ENCODE peak calls at places on chromosome 13, in ten cellular contexts. One of them, this sample, is unnamed.

GRCh38 chr13:30787747-30788535 is 52.6 kb downstream of the ALOX5AP start:
- DNase-seq in mucosa of descending colon: no peak
- DNase-seq in sigmoid colon: no peak
- DNase-seq in heart left ventricle: no peak
- DNase-seq in activated B cell treated with CpG ODN at 0.5 μM for 24 hours: no peak
- DNase-seq in type B pancreatic cell: no peak
- DNase-seq in fibroblast of mammary gland: peak
- DNase-seq in heart right ventricle: no peak
- DNase-seq in Calu3: no peak
- DNase-seq in MCF 10A: no peak
- DNase-seq in this sample: no peak

GRCh38 chr13:98327326-98328314 is 150.6 kb upstream of the RNF113B start:
- DNase-seq in mucosa of descending colon: no peak
- DNase-seq in sigmoid colon: no peak
- DNase-seq in heart left ventricle: no peak
- DNase-seq in activated B cell treated with CpG ODN at 0.5 μM for 24 hours: no peak
- DNase-seq in type B pancreatic cell: no peak
- DNase-seq in fibroblast of mammary gland: peak
- DNase-seq in heart right ventricle: no peak
- DNase-seq in Calu3: no peak
- DNase-seq in MCF 10A: peak
- DNase-seq in this sample: no peak

GRCh38 chr13:62432295-62432694 is 1016.6 kb upstream of the PCDH20 start:
- DNase-seq in mucosa of descending colon: no peak
- DNase-seq in sigmoid colon: no peak
- DNase-seq in heart left ventricle: no peak
- DNase-seq in activated B cell treated with CpG ODN at 0.5 μM for 24 hours: no peak
- DNase-seq in type B pancreatic cell: no peak
- DNase-seq in fibroblast of mammary gland: no peak
- DNase-seq in heart right ventricle: no peak
- DNase-seq in Calu3: no peak
- DNase-seq in MCF 10A: no peak
- DNase-seq in this sample: no peak

GRCh38 chr13:23159205-23159586 is 21.6 kb upstream of the SGCG start:
- DNase-seq in mucosa of descending colon: no peak
- DNase-seq in sigmoid colon: no peak
- DNase-seq in heart left ventricle: no peak
- DNase-seq in activated B cell treated with CpG ODN at 0.5 μM for 24 hours: no peak
- DNase-seq in type B pancreatic cell: no peak
- DNase-seq in fibroblast of mammary gland: peak
- DNase-seq in heart right ventricle: peak
- DNase-seq in Calu3: peak
- DNase-seq in MCF 10A: peak
- DNase-seq in this sample: peak

GRCh38 chr13:99651016-99651415 is 149.7 kb downstream of the TM9SF2 start:
- DNase-seq in mucosa of descending colon: no peak
- DNase-seq in sigmoid colon: no peak
- DNase-seq in heart left ventricle: no peak
- DNase-seq in activated B cell treated with CpG ODN at 0.5 μM for 24 hours: no peak
- DNase-seq in type B pancreatic cell: no peak
- DNase-seq in fibroblast of mammary gland: no peak
- DNase-seq in heart right ventricle: no peak
- DNase-seq in Calu3: no peak
- DNase-seq in MCF 10A: no peak
- DNase-seq in this sample: no peak

GRCh38 chr13:114110091-114110829 is 22.2 kb downstream of the RASA3 start:
- DNase-seq in mucosa of descending colon: peak
- DNase-seq in sigmoid colon: peak
- DNase-seq in heart left ventricle: peak
- DNase-seq in activated B cell treated with CpG ODN at 0.5 μM for 24 hours: peak
- DNase-seq in type B pancreatic cell: no peak
- DNase-seq in fibroblast of mammary gland: peak
- DNase-seq in heart right ventricle: no peak
- DNase-seq in Calu3: no peak
- DNase-seq in MCF 10A: no peak
- DNase-seq in this sample: peak

GRCh38 chr13:78742659-78743058 is 83.7 kb upstream of the OBI1 start:
- DNase-seq in mucosa of descending colon: no peak
- DNase-seq in sigmoid colon: no peak
- DNase-seq in heart left ventricle: no peak
- DNase-seq in activated B cell treated with CpG ODN at 0.5 μM for 24 hours: no peak
- DNase-seq in type B pancreatic cell: no peak
- DNase-seq in fibroblast of mammary gland: no peak
- DNase-seq in heart right ventricle: no peak
- DNase-seq in Calu3: no peak
- DNase-seq in MCF 10A: no peak
- DNase-seq in this sample: no peak

GRCh38 chr13:20378721-20379120 is 146.6 kb upstream of the GJB6 start:
- DNase-seq in mucosa of descending colon: no peak
- DNase-seq in sigmoid colon: no peak
- DNase-seq in heart left ventricle: no peak
- DNase-seq in activated B cell treated with CpG ODN at 0.5 μM for 24 hours: no peak
- DNase-seq in type B pancreatic cell: no peak
- DNase-seq in fibroblast of mammary gland: no peak
- DNase-seq in heart right ventricle: no peak
- DNase-seq in Calu3: no peak
- DNase-seq in MCF 10A: no peak
- DNase-seq in this sample: no peak

GRCh38 chr13:88945793-88946192 is 1274.6 kb downstream of the SLITRK5 start:
- DNase-seq in mucosa of descending colon: no peak
- DNase-seq in sigmoid colon: no peak
- DNase-seq in heart left ventricle: no peak
- DNase-seq in activated B cell treated with CpG ODN at 0.5 μM for 24 hours: no peak
- DNase-seq in type B pancreatic cell: no peak
- DNase-seq in fibroblast of mammary gland: no peak
- DNase-seq in heart right ventricle: no peak
- DNase-seq in Calu3: no peak
- DNase-seq in MCF 10A: no peak
- DNase-seq in this sample: no peak

GRCh38 chr13:47859129-47859528 is 141.9 kb downstream of the SUCLA2 start:
- DNase-seq in mucosa of descending colon: no peak
- DNase-seq in sigmoid colon: no peak
- DNase-seq in heart left ventricle: no peak
- DNase-seq in activated B cell treated with CpG ODN at 0.5 μM for 24 hours: no peak
- DNase-seq in type B pancreatic cell: no peak
- DNase-seq in fibroblast of mammary gland: peak
- DNase-seq in heart right ventricle: no peak
- DNase-seq in Calu3: no peak
- DNase-seq in MCF 10A: no peak
- DNase-seq in this sample: no peak

GRCh38 chr13:95588134-95588533 is 35.6 kb downstream of the CLDN10 start:
- DNase-seq in mucosa of descending colon: no peak
- DNase-seq in sigmoid colon: no peak
- DNase-seq in heart left ventricle: no peak
- DNase-seq in activated B cell treated with CpG ODN at 0.5 μM for 24 hours: no peak
- DNase-seq in type B pancreatic cell: no peak
- DNase-seq in fibroblast of mammary gland: no peak
- DNase-seq in heart right ventricle: no peak
- DNase-seq in Calu3: no peak
- DNase-seq in MCF 10A: no peak
- DNase-seq in this sample: no peak

GRCh38 chr13:102657630-102658029 is 37.2 kb downstream of the METTL21C start:
- DNase-seq in mucosa of descending colon: no peak
- DNase-seq in sigmoid colon: no peak
- DNase-seq in heart left ventricle: no peak
- DNase-seq in activated B cell treated with CpG ODN at 0.5 μM for 24 hours: no peak
- DNase-seq in type B pancreatic cell: no peak
- DNase-seq in fibroblast of mammary gland: peak
- DNase-seq in heart right ventricle: no peak
- DNase-seq in Calu3: no peak
- DNase-seq in MCF 10A: no peak
- DNase-seq in this sample: no peak
- TF ChIP-seq CTCF in mucosa of descending colon: no peak
- TF ChIP-seq CTCF in sigmoid colon: no peak
- TF ChIP-seq CTCF in heart left ventricle: no peak
- TF ChIP-seq CTCF in activated B cell treated with CpG ODN at 0.5 μM for 24 hours: no peak
- TF ChIP-seq CTCF in type B pancreatic cell: peak
- TF ChIP-seq CTCF in fibroblast of mammary gland: peak
- TF ChIP-seq CTCF in heart right ventricle: peak
- TF ChIP-seq CTCF in Calu3: no peak
- TF ChIP-seq CTCF in MCF 10A: no peak
- TF ChIP-seq CTCF in this sample: no peak

GRCh38 chr13:103772576-103772975 is 706.4 kb upstream of the SLC10A2 start:
- DNase-seq in mucosa of descending colon: no peak
- DNase-seq in sigmoid colon: no peak
- DNase-seq in heart left ventricle: no peak
- DNase-seq in activated B cell treated with CpG ODN at 0.5 μM for 24 hours: no peak
- DNase-seq in type B pancreatic cell: no peak
- DNase-seq in fibroblast of mammary gland: no peak
- DNase-seq in heart right ventricle: no peak
- DNase-seq in Calu3: no peak
- DNase-seq in MCF 10A: no peak
- DNase-seq in this sample: no peak
- TF ChIP-seq CTCF in mucosa of descending colon: no peak
- TF ChIP-seq CTCF in sigmoid colon: no peak
- TF ChIP-seq CTCF in heart left ventricle: no peak
- TF ChIP-seq CTCF in activated B cell treated with CpG ODN at 0.5 μM for 24 hours: no peak
- TF ChIP-seq CTCF in type B pancreatic cell: peak
- TF ChIP-seq CTCF in fibroblast of mammary gland: no peak
- TF ChIP-seq CTCF in heart right ventricle: no peak
- TF ChIP-seq CTCF in Calu3: no peak
- TF ChIP-seq CTCF in MCF 10A: no peak
- TF ChIP-seq CTCF in this sample: no peak

GRCh38 chr13:22063416-22064124 is 392.7 kb downstream of the FGF9 start:
- DNase-seq in mucosa of descending colon: no peak
- DNase-seq in sigmoid colon: no peak
- DNase-seq in heart left ventricle: no peak
- DNase-seq in activated B cell treated with CpG ODN at 0.5 μM for 24 hours: no peak
- DNase-seq in type B pancreatic cell: no peak
- DNase-seq in fibroblast of mammary gland: no peak
- DNase-seq in heart right ventricle: no peak
- DNase-seq in Calu3: no peak
- DNase-seq in MCF 10A: no peak
- DNase-seq in this sample: no peak

GRCh38 chr13:22062478-22063205 is 391.8 kb downstream of the FGF9 start:
- DNase-seq in mucosa of descending colon: no peak
- DNase-seq in sigmoid colon: no peak
- DNase-seq in heart left ventricle: no peak
- DNase-seq in activated B cell treated with CpG ODN at 0.5 μM for 24 hours: no peak
- DNase-seq in type B pancreatic cell: no peak
- DNase-seq in fibroblast of mammary gland: no peak
- DNase-seq in heart right ventricle: no peak
- DNase-seq in Calu3: no peak
- DNase-seq in MCF 10A: no peak
- DNase-seq in this sample: no peak

GRCh38 chr13:22061806-22062391 is 391.0 kb downstream of the FGF9 start:
- DNase-seq in mucosa of descending colon: no peak
- DNase-seq in sigmoid colon: no peak
- DNase-seq in heart left ventricle: no peak
- DNase-seq in activated B cell treated with CpG ODN at 0.5 μM for 24 hours: no peak
- DNase-seq in type B pancreatic cell: no peak
- DNase-seq in fibroblast of mammary gland: no peak
- DNase-seq in heart right ventricle: no peak
- DNase-seq in Calu3: no peak
- DNase-seq in MCF 10A: no peak
- DNase-seq in this sample: peak

GRCh38 chr13:22060187-22060586 is 389.3 kb downstream of the FGF9 start:
- DNase-seq in mucosa of descending colon: no peak
- DNase-seq in sigmoid colon: no peak
- DNase-seq in heart left ventricle: no peak
- DNase-seq in activated B cell treated with CpG ODN at 0.5 μM for 24 hours: no peak
- DNase-seq in type B pancreatic cell: no peak
- DNase-seq in fibroblast of mammary gland: no peak
- DNase-seq in heart right ventricle: no peak
- DNase-seq in Calu3: no peak
- DNase-seq in MCF 10A: no peak
- DNase-seq in this sample: no peak

GRCh38 chr13:22061371-22061805 is 390.5 kb downstream of the FGF9 start:
- DNase-seq in mucosa of descending colon: no peak
- DNase-seq in sigmoid colon: no peak
- DNase-seq in heart left ventricle: no peak
- DNase-seq in activated B cell treated with CpG ODN at 0.5 μM for 24 hours: peak
- DNase-seq in type B pancreatic cell: no peak
- DNase-seq in fibroblast of mammary gland: no peak
- DNase-seq in heart right ventricle: no peak
- DNase-seq in Calu3: no peak
- DNase-seq in MCF 10A: no peak
- DNase-seq in this sample: peak
- TF ChIP-seq CTCF in mucosa of descending colon: no peak
- TF ChIP-seq CTCF in sigmoid colon: no peak
- TF ChIP-seq CTCF in heart left ventricle: no peak
- TF ChIP-seq CTCF in activated B cell treated with CpG ODN at 0.5 μM for 24 hours: no peak
- TF ChIP-seq CTCF in type B pancreatic cell: no peak
- TF ChIP-seq CTCF in fibroblast of mammary gland: no peak
- TF ChIP-seq CTCF in heart right ventricle: no peak
- TF ChIP-seq CTCF in Calu3: no peak
- TF ChIP-seq CTCF in MCF 10A: no peak
- TF ChIP-seq CTCF in this sample: peak

GRCh38 chr13:59537500-59537899 is 626.2 kb downstream of the DIAPH3 start:
- DNase-seq in mucosa of descending colon: no peak
- DNase-seq in sigmoid colon: no peak
- DNase-seq in heart left ventricle: no peak
- DNase-seq in activated B cell treated with CpG ODN at 0.5 μM for 24 hours: no peak
- DNase-seq in type B pancreatic cell: no peak
- DNase-seq in fibroblast of mammary gland: no peak
- DNase-seq in heart right ventricle: no peak
- DNase-seq in Calu3: no peak
- DNase-seq in MCF 10A: no peak
- DNase-seq in this sample: no peak
- TF ChIP-seq CTCF in mucosa of descending colon: no peak
- TF ChIP-seq CTCF in sigmoid colon: no peak
- TF ChIP-seq CTCF in heart left ventricle: no peak
- TF ChIP-seq CTCF in activated B cell treated with CpG ODN at 0.5 μM for 24 hours: no peak
- TF ChIP-seq CTCF in type B pancreatic cell: no peak
- TF ChIP-seq CTCF in fibroblast of mammary gland: no peak
- TF ChIP-seq CTCF in heart right ventricle: no peak
- TF ChIP-seq CTCF in Calu3: no peak
- TF ChIP-seq CTCF in MCF 10A: no peak
- TF ChIP-seq CTCF in this sample: no peak